ENCODE peak calls at places on chromosomes 1 and 21, in four cellular contexts. One of them, this sample, is unnamed.

GRCh38 chr1:151908228-151908691 is 1.1 kb downstream of the THEM4 start:
- DNase-seq in A549: peak
- DNase-seq in heart left ventricle: no peak
- DNase-seq in right lobe of liver: no peak
- DNase-seq in this sample: no peak

GRCh38 chr1:2351723-2352122 is 39.6 kb downstream of the MORN1 start:
- DNase-seq in heart left ventricle: no peak
- DNase-seq in A549: no peak
- DNase-seq in right lobe of liver: peak
- DNase-seq in this sample: peak

GRCh38 chr1:190957565-190957964 is 479.9 kb upstream of the BRINP3 start:
- DNase-seq in heart left ventricle: no peak
- DNase-seq in A549: no peak
- DNase-seq in right lobe of liver: no peak
- DNase-seq in this sample: no peak

GRCh38 chr1:182264187-182264586 is 127.4 kb downstream of the GLUL start:
- DNase-seq in heart left ventricle: no peak
- DNase-seq in A549: no peak
- DNase-seq in right lobe of liver: no peak
- DNase-seq in this sample: no peak

GRCh38 chr1:193589597-193590040 is 403.2 kb upstream of the B3GALT2 start:
- DNase-seq in heart left ventricle: no peak
- DNase-seq in right lobe of liver: no peak
- DNase-seq in A549: no peak
- DNase-seq in this sample: no peak

GRCh38 chr21:33109574-33110339 is 39.8 kb downstream of the OLIG1 start:
- DNase-seq in A549: no peak
- DNase-seq in heart left ventricle: no peak
- DNase-seq in right lobe of liver: no peak
- DNase-seq in this sample: peak

GRCh38 chr1:150577557-150578277 is 1.7 kb downstream of the MCL1 start:
- DNase-seq in A549: no peak
- DNase-seq in heart left ventricle: no peak
- DNase-seq in right lobe of liver: no peak
- DNase-seq in this sample: no peak

GRCh38 chr1:26530898-26531598 is 1.5 kb downstream of the RPS6KA1 start:
- DNase-seq in right lobe of liver: peak
- DNase-seq in A549: peak
- DNase-seq in heart left ventricle: no peak
- DNase-seq in this sample: peak

GRCh38 chr1:226125097-226125630 is 61.4 kb downstream of the ACBD3 start:
- DNase-seq in heart left ventricle: peak
- DNase-seq in right lobe of liver: peak
- DNase-seq in A549: peak
- DNase-seq in this sample: peak

GRCh38 chr1:39952359-39953110 is 2.4 kb upstream of the MFSD2A start:
- DNase-seq in A549: no peak
- DNase-seq in right lobe of liver: no peak
- DNase-seq in heart left ventricle: no peak
- DNase-seq in this sample: no peak

GRCh38 chr1:100615686-100616085 is 77.7 kb downstream of the GPR88 start:
- DNase-seq in heart left ventricle: no peak
- DNase-seq in right lobe of liver: no peak
- DNase-seq in A549: no peak
- DNase-seq in this sample: no peak

GRCh38 chr1:209689484-209689883 is 14.3 kb downstream of the G0S2 start:
- DNase-seq in heart left ventricle: no peak
- DNase-seq in right lobe of liver: peak
- DNase-seq in A549: peak
- DNase-seq in this sample: no peak

GRCh38 chr1:165894591-165894990 is 67.2 kb downstream of the UCK2 start:
- DNase-seq in heart left ventricle: no peak
- DNase-seq in right lobe of liver: no peak
- DNase-seq in A549: peak
- DNase-seq in this sample: no peak

GRCh38 chr1:107315652-107316051 is 174.8 kb downstream of the NTNG1 start:
- DNase-seq in right lobe of liver: no peak
- DNase-seq in A549: no peak
- DNase-seq in heart left ventricle: no peak
- DNase-seq in this sample: no peak

GRCh38 chr1:241555526-241555925 is 23.3 kb downstream of the KMO start:
- DNase-seq in right lobe of liver: no peak
- DNase-seq in heart left ventricle: no peak
- DNase-seq in A549: no peak
- DNase-seq in this sample: no peak

GRCh38 chr1:6519491-6519934 is 28.0 kb upstream of the PLEKHG5 start:
- DNase-seq in right lobe of liver: no peak
- DNase-seq in A549: no peak
- DNase-seq in heart left ventricle: peak
- DNase-seq in this sample: no peak

GRCh38 chr1:17212009-17212408 is 7.1 kb downstream of the PADI1 start:
- DNase-seq in A549: no peak
- DNase-seq in heart left ventricle: no peak
- DNase-seq in right lobe of liver: no peak
- DNase-seq in this sample: no peak

GRCh38 chr1:183734600-183735036 is 70.3 kb upstream of the RGL1 start:
- DNase-seq in A549: no peak
- DNase-seq in heart left ventricle: peak
- DNase-seq in right lobe of liver: peak
- DNase-seq in this sample: no peak

GRCh38 chr1:153537376-153537730 is 1.6 kb upstream of the S100A6 start:
- DNase-seq in heart left ventricle: no peak
- DNase-seq in A549: no peak
- DNase-seq in right lobe of liver: no peak
- DNase-seq in this sample: peak

GRCh38 chr1:203006948-203007871 is at the start of gene TMEM183A:
- DNase-seq in heart left ventricle: peak
- DNase-seq in A549: peak
- DNase-seq in right lobe of liver: peak
- DNase-seq in this sample: peak

GRCh38 chr1:44714944-44715571 is 15.9 kb downstream of the RNU5D-1 start:
- DNase-seq in heart left ventricle: no peak
- DNase-seq in A549: peak
- DNase-seq in right lobe of liver: peak
- DNase-seq in this sample: peak

GRCh38 chr1:116771997-116772647 is 17.9 kb downstream of the CD2 start:
- DNase-seq in heart left ventricle: no peak
- DNase-seq in A549: no peak
- DNase-seq in right lobe of liver: no peak
- DNase-seq in this sample: no peak

GRCh38 chr1:27659497-27660299 is 12.3 kb downstream of the IFI6 start:
- DNase-seq in heart left ventricle: peak
- DNase-seq in A549: peak
- DNase-seq in right lobe of liver: peak
- DNase-seq in this sample: peak

GRCh38 chr1:27656157-27656893 is 15.7 kb downstream of the IFI6 start:
- DNase-seq in heart left ventricle: peak
- DNase-seq in right lobe of liver: no peak
- DNase-seq in A549: no peak
- DNase-seq in this sample: peak

GRCh38 chr1:27660300-27660837 is 11.6 kb downstream of the IFI6 start:
- DNase-seq in heart left ventricle: no peak
- DNase-seq in A549: no peak
- DNase-seq in right lobe of liver: no peak
- DNase-seq in this sample: no peak

GRCh38 chr1:27661412-27662075 is 10.4 kb downstream of the IFI6 start:
- DNase-seq in A549: no peak
- DNase-seq in right lobe of liver: no peak
- DNase-seq in heart left ventricle: no peak
- DNase-seq in this sample: peak

GRCh38 chr1:27658951-27659496 is 13.0 kb downstream of the IFI6 start:
- DNase-seq in A549: no peak
- DNase-seq in heart left ventricle: no peak
- DNase-seq in right lobe of liver: no peak
- DNase-seq in this sample: peak
- H3K4me3 ChIP-seq in A549: peak
- H3K4me3 ChIP-seq in heart left ventricle: peak
- H3K4me3 ChIP-seq in right lobe of liver: no peak
- H3K4me3 ChIP-seq in this sample: peak

GRCh38 chr1:234608720-234609527 is 1.1 kb downstream of the IRF2BP2 start:
- DNase-seq in A549: peak
- DNase-seq in right lobe of liver: peak
- DNase-seq in heart left ventricle: peak
- DNase-seq in this sample: peak
- TF ChIP-seq POLR2A in A549: peak
- TF ChIP-seq POLR2A in right lobe of liver: peak
- TF ChIP-seq POLR2A in heart left ventricle: no peak
- TF ChIP-seq POLR2A in this sample: no peak

GRCh38 chr1:9823693-9823942 is 147 bp downstream of the CLSTN1 start:
- DNase-seq in right lobe of liver: no peak
- DNase-seq in heart left ventricle: no peak
- DNase-seq in A549: no peak
- DNase-seq in this sample: no peak
- H3K4me3 ChIP-seq in right lobe of liver: peak
- H3K4me3 ChIP-seq in heart left ventricle: peak
- H3K4me3 ChIP-seq in A549: peak
- H3K4me3 ChIP-seq in this sample: peak

GRCh38 chr1:11802616-11802972 is 3.2 kb downstream of the MTHFR start:
- DNase-seq in heart left ventricle: no peak
- DNase-seq in A549: no peak
- DNase-seq in right lobe of liver: no peak
- DNase-seq in this sample: peak
- TF ChIP-seq POLR2A in heart left ventricle: no peak
- TF ChIP-seq POLR2A in A549: no peak
- TF ChIP-seq POLR2A in right lobe of liver: no peak
- TF ChIP-seq POLR2A in this sample: no peak

GRCh38 chr21:42496839-42497202 is 797 bp upstream of the RSPH1 start:
- DNase-seq in heart left ventricle: no peak
- DNase-seq in A549: peak
- DNase-seq in right lobe of liver: no peak
- DNase-seq in this sample: no peak

GRCh38 chr21:42496120-42496838 is at the start of gene RSPH1:
- DNase-seq in heart left ventricle: peak
- DNase-seq in right lobe of liver: peak
- DNase-seq in A549: peak
- DNase-seq in this sample: peak

GRCh38 chr21:42493109-42494060 is 2.6 kb downstream of the RSPH1 start:
- DNase-seq in A549: no peak
- DNase-seq in heart left ventricle: no peak
- DNase-seq in right lobe of liver: no peak
- DNase-seq in this sample: no peak

GRCh38 chr21:42495765-42496119 is 282 bp downstream of the RSPH1 start:
- DNase-seq in heart left ventricle: no peak
- DNase-seq in A549: no peak
- DNase-seq in right lobe of liver: no peak
- DNase-seq in this sample: no peak

GRCh38 chr21:42495027-42495426 is 997 bp downstream of the RSPH1 start:
- DNase-seq in heart left ventricle: no peak
- DNase-seq in right lobe of liver: no peak
- DNase-seq in A549: no peak
- DNase-seq in this sample: no peak
- H3K4me3 ChIP-seq in heart left ventricle: no peak
- H3K4me3 ChIP-seq in right lobe of liver: no peak
- H3K4me3 ChIP-seq in A549: no peak
- H3K4me3 ChIP-seq in this sample: no peak

GRCh38 chr1:111346089-111346885 is 55.6 kb downstream of the CHIA start:
- DNase-seq in heart left ventricle: peak
- DNase-seq in A549: peak
- DNase-seq in right lobe of liver: peak
- DNase-seq in this sample: peak
- TF ChIP-seq POLR2A in heart left ventricle: no peak
- TF ChIP-seq POLR2A in A549: no peak
- TF ChIP-seq POLR2A in right lobe of liver: no peak
- TF ChIP-seq POLR2A in this sample: peak

This sample was measured in spleen.